ENCODE peak calls at places on chromosomes 11 and 22, in six cellular contexts. One of them, this sample, is unnamed.

GRCh38 chr11:110243804-110244203 is 52.6 kb downstream of the RDX start:
- DNase-seq in GM06990: no peak
- DNase-seq in coronary artery: no peak
- DNase-seq in MM.1S: no peak
- DNase-seq in lower leg skin: no peak
- DNase-seq in B cell: no peak
- DNase-seq in this sample: no peak

GRCh38 chr22:22803285-22803853 is 84.2 kb upstream of the IGLL5 start:
- DNase-seq in GM06990: no peak
- DNase-seq in B cell: no peak
- DNase-seq in MM.1S: no peak
- DNase-seq in coronary artery: no peak
- DNase-seq in lower leg skin: no peak
- DNase-seq in this sample: no peak

GRCh38 chr11:13868710-13869403 is 93.7 kb upstream of the SPON1 start:
- DNase-seq in coronary artery: no peak
- DNase-seq in MM.1S: no peak
- DNase-seq in B cell: no peak
- DNase-seq in GM06990: no peak
- DNase-seq in lower leg skin: no peak
- DNase-seq in this sample: no peak

GRCh38 chr22:27690596-27690995 is 111.0 kb downstream of the MN1 start:
- DNase-seq in GM06990: no peak
- DNase-seq in B cell: no peak
- DNase-seq in coronary artery: no peak
- DNase-seq in MM.1S: no peak
- DNase-seq in lower leg skin: no peak
- DNase-seq in this sample: no peak

GRCh38 chr11:127986073-127986472 is 601.3 kb downstream of the ETS1 start:
- DNase-seq in MM.1S: no peak
- DNase-seq in B cell: no peak
- DNase-seq in lower leg skin: no peak
- DNase-seq in GM06990: no peak
- DNase-seq in coronary artery: no peak
- DNase-seq in this sample: no peak

GRCh38 chr11:62505112-62505783 is 41.4 kb downstream of the AHNAK start:
- DNase-seq in B cell: no peak
- DNase-seq in coronary artery: no peak
- DNase-seq in MM.1S: no peak
- DNase-seq in lower leg skin: peak; percentile 91
- DNase-seq in GM06990: no peak
- DNase-seq in this sample: no peak

GRCh38 chr11:1888347-1888753 is 3.3 kb downstream of the PRR33 start:
- DNase-seq in GM06990: no peak
- DNase-seq in lower leg skin: no peak
- DNase-seq in coronary artery: no peak
- DNase-seq in B cell: no peak
- DNase-seq in MM.1S: no peak
- DNase-seq in this sample: no peak

GRCh38 chr11:60563553-60564235 is 48.5 kb downstream of the MS4A13 start:
- DNase-seq in MM.1S: peak; percentile 70
- DNase-seq in B cell: peak; percentile 23
- DNase-seq in GM06990: peak; percentile 21
- DNase-seq in coronary artery: no peak
- DNase-seq in lower leg skin: no peak
- DNase-seq in this sample: peak; percentile 27

GRCh38 chr22:21626735-21627469 is 2.9 kb downstream of the YDJC start:
- DNase-seq in MM.1S: no peak
- DNase-seq in lower leg skin: no peak
- DNase-seq in B cell: no peak
- DNase-seq in GM06990: no peak
- DNase-seq in coronary artery: no peak
- DNase-seq in this sample: no peak

GRCh38 chr11:61129608-61130523 is 27.6 kb downstream of the CD5 start:
- DNase-seq in GM06990: peak; percentile 84
- DNase-seq in MM.1S: peak; percentile 85
- DNase-seq in lower leg skin: peak; percentile 97
- DNase-seq in B cell: peak; percentile 90
- DNase-seq in coronary artery: peak; percentile 87
- DNase-seq in this sample: peak; percentile 58

GRCh38 chr11:60985991-60986915 is 14.8 kb downstream of the CD6 start:
- DNase-seq in GM06990: no peak
- DNase-seq in B cell: peak; percentile 66
- DNase-seq in coronary artery: no peak
- DNase-seq in MM.1S: peak; percentile 53
- DNase-seq in lower leg skin: peak; percentile 88
- DNase-seq in this sample: no peak

GRCh38 chr11:12377106-12377823 is at the start of gene PARVA:
- DNase-seq in GM06990: no peak
- DNase-seq in coronary artery: peak; percentile 81
- DNase-seq in lower leg skin: peak; percentile 93
- DNase-seq in B cell: no peak
- DNase-seq in MM.1S: no peak
- DNase-seq in this sample: no peak

GRCh38 chr11:67698247-67698646 is 23.8 kb upstream of the ALDH3B2 start:
- DNase-seq in GM06990: peak; percentile 20
- DNase-seq in coronary artery: no peak
- DNase-seq in B cell: no peak
- DNase-seq in lower leg skin: no peak
- DNase-seq in MM.1S: peak; percentile 40
- DNase-seq in this sample: peak; percentile 8

GRCh38 chr11:88552377-88553029 is 215.0 kb upstream of the CTSC start:
- DNase-seq in GM06990: peak; percentile 13
- DNase-seq in lower leg skin: peak; percentile 87
- DNase-seq in MM.1S: peak; percentile 72
- DNase-seq in B cell: peak; percentile 44
- DNase-seq in coronary artery: no peak
- DNase-seq in this sample: peak; percentile 24

GRCh38 chr11:129767827-129768226 is 47.8 kb upstream of the TMEM45B start:
- DNase-seq in lower leg skin: no peak
- DNase-seq in coronary artery: no peak
- DNase-seq in GM06990: no peak
- DNase-seq in MM.1S: no peak
- DNase-seq in B cell: no peak
- DNase-seq in this sample: no peak

GRCh38 chr11:29448246-29448877 is 568.5 kb downstream of the KCNA4 start:
- DNase-seq in GM06990: no peak
- DNase-seq in B cell: no peak
- DNase-seq in lower leg skin: no peak
- DNase-seq in MM.1S: no peak
- DNase-seq in coronary artery: no peak
- DNase-seq in this sample: no peak

GRCh38 chr11:69240332-69241074 is 53.5 kb upstream of the MYEOV start:
- DNase-seq in MM.1S: no peak
- DNase-seq in GM06990: no peak
- DNase-seq in coronary artery: peak; percentile 38
- DNase-seq in lower leg skin: peak; percentile 39
- DNase-seq in B cell: no peak
- DNase-seq in this sample: no peak

GRCh38 chr22:19892925-19893324 is 38.3 kb upstream of the GNB1L start:
- DNase-seq in B cell: no peak
- DNase-seq in coronary artery: no peak
- DNase-seq in GM06990: no peak
- DNase-seq in lower leg skin: no peak
- DNase-seq in MM.1S: no peak
- DNase-seq in this sample: no peak

GRCh38 chr11:117259417-117259816 is 26.9 kb downstream of the RNF214 start:
- DNase-seq in GM06990: no peak
- DNase-seq in MM.1S: no peak
- DNase-seq in coronary artery: no peak
- DNase-seq in lower leg skin: no peak
- DNase-seq in B cell: no peak
- DNase-seq in this sample: no peak

GRCh38 chr11:102471474-102471873 is 18.9 kb upstream of the TMEM123 start:
- DNase-seq in coronary artery: no peak
- DNase-seq in MM.1S: no peak
- DNase-seq in GM06990: no peak
- DNase-seq in B cell: no peak
- DNase-seq in lower leg skin: no peak
- DNase-seq in this sample: no peak

GRCh38 chr22:45863981-45864751 is 112.8 kb downstream of the WNT7B start:
- DNase-seq in coronary artery: peak; percentile 73
- DNase-seq in GM06990: peak; percentile 50
- DNase-seq in lower leg skin: peak; percentile 91
- DNase-seq in B cell: peak; percentile 75
- DNase-seq in MM.1S: peak; percentile 45
- DNase-seq in this sample: peak; percentile 18

GRCh38 chr11:612961-613300 is 2.8 kb downstream of the IRF7 start:
- DNase-seq in MM.1S: no peak
- DNase-seq in lower leg skin: peak; percentile 87
- DNase-seq in B cell: peak; percentile 27
- DNase-seq in coronary artery: no peak
- DNase-seq in GM06990: no peak
- DNase-seq in this sample: no peak

GRCh38 chr11:4697583-4697982 is at the start of gene OR51E2:
- DNase-seq in coronary artery: no peak
- DNase-seq in B cell: no peak
- DNase-seq in lower leg skin: no peak
- DNase-seq in GM06990: no peak
- DNase-seq in MM.1S: no peak
- DNase-seq in this sample: no peak

GRCh38 chr11:20159680-20160381 is 444 bp downstream of the DBX1 start:
- DNase-seq in B cell: peak; percentile 4
- DNase-seq in lower leg skin: no peak
- DNase-seq in MM.1S: no peak
- DNase-seq in coronary artery: no peak
- DNase-seq in GM06990: no peak
- DNase-seq in this sample: no peak

GRCh38 chr11:74687237-74688005 is 43.8 kb downstream of the CHRDL2 start:
- DNase-seq in lower leg skin: peak; percentile 39
- DNase-seq in B cell: no peak
- DNase-seq in GM06990: no peak
- DNase-seq in MM.1S: no peak
- DNase-seq in coronary artery: no peak
- DNase-seq in this sample: no peak

GRCh38 chr11:75527130-75527529 is 1.4 kb upstream of the GDPD5 start:
- DNase-seq in GM06990: no peak
- DNase-seq in MM.1S: no peak
- DNase-seq in coronary artery: no peak
- DNase-seq in lower leg skin: no peak
- DNase-seq in B cell: no peak
- DNase-seq in this sample: no peak

DNA sequence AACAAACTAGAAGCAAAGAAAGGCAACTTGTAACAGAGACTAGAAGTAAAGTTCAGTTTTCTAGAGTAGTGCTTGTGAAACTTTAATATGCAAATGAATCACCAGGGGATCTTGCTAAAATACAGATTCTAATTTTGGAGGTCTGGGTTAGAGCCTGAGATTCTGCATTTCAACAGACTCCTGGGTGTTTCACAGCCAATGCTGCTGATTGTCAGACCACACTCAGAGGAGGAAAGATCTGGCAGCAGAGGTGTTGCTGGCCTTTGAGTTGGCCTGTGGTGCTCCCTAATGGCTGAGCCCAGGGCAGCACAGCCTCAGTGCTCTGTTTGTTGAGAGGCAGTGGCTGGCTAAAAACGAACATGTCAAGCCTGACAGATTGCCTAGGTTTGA is 5.4 kb downstream of the CRY2 start:
- DNase-seq in coronary artery: no peak
- DNase-seq in GM06990: peak; percentile 27
- DNase-seq in MM.1S: peak; percentile 77
- DNase-seq in lower leg skin: peak; percentile 74
- DNase-seq in B cell: no peak
- DNase-seq in this sample: no peak
- TF ChIP-seq CTCF in coronary artery: no peak
- TF ChIP-seq CTCF in GM06990: peak; percentile 24
- TF ChIP-seq CTCF in MM.1S: peak; percentile 65
- TF ChIP-seq CTCF in lower leg skin: no peak
- TF ChIP-seq CTCF in B cell: no peak
- TF ChIP-seq CTCF in this sample: peak; percentile 33

GRCh38 chr11:79959318-79959717 is 518.5 kb upstream of the TENM4 start:
- DNase-seq in coronary artery: no peak
- DNase-seq in B cell: no peak
- DNase-seq in GM06990: no peak
- DNase-seq in MM.1S: no peak
- DNase-seq in lower leg skin: no peak
- DNase-seq in this sample: no peak
- TF ChIP-seq CTCF in coronary artery: no peak
- TF ChIP-seq CTCF in B cell: no peak
- TF ChIP-seq CTCF in GM06990: no peak
- TF ChIP-seq CTCF in MM.1S: no peak
- TF ChIP-seq CTCF in lower leg skin: no peak
- TF ChIP-seq CTCF in this sample: no peak

DNA sequence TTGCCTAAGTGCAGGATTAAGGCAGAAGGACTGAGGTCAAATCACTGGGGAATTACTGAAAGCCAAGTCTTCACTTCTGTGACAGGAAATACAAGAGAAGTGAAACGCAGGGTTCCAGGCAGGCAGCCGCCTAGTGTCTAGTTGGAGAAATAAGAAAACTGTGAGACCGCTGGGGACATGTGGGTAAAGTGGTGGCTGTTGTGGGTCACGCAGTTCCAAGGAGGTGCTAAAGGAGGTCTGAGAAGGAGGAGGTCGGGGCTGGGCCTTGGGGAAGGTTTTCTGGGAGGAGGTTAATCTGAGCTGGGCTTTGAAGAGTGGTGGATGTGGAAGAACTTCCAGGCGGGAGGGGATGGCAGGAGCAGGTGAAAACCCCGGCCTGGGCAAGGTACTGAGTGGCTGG is 11.2 kb downstream of the MCM5 start:
- DNase-seq in coronary artery: no peak
- DNase-seq in lower leg skin: no peak
- DNase-seq in MM.1S: no peak
- DNase-seq in B cell: peak; percentile 79
- DNase-seq in GM06990: peak; percentile 40
- DNase-seq in this sample: peak; percentile 65
- TF ChIP-seq CTCF in coronary artery: no peak
- TF ChIP-seq CTCF in lower leg skin: no peak
- TF ChIP-seq CTCF in MM.1S: no peak
- TF ChIP-seq CTCF in B cell: peak; percentile 71
- TF ChIP-seq CTCF in GM06990: peak; percentile 65
- TF ChIP-seq CTCF in this sample: peak; percentile 72

DNA sequence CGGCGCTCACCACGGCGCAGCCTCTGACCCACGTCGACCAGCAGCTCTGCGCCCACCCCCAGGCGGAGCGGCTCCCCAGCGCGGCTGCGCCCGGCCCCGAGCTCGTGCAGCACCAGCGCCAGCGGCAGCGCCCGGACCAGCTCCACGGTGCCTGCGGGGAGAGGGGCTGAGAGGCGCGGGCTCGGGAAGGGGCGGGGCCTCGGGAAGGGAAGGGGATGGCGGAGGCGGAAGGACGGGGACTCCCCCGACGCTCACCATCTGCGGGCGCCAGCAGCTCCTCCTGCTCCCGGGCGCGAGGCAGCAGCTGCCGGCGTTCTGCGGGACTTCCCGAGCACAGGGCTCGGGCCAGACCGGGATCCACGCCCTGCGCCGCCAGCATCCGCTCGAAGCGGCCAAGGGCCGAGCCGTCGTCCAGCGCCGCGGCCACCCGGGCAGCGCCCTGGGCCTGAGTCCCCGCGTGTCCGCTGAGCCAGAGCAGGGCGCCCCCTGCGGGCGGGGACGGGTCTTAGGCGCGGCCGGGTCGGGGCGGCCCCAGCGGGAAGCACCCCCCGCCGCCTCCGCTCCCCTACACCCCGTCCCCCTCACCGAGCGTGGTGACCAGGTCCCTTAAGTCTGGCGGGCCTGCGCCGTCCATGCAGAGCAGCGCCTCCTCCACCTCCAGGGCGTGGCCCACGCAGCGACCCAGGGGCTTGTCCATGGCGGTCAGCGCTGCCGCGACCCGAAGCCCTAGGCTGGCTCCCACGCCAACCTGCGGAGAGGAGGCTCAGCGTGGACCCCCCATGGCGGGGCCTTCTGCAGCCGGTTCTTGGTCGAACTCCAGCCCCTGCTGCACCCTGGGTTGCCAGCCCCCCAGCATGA is 822 bp upstream of the SCO2 start:
- DNase-seq in MM.1S: peak; percentile 80
- DNase-seq in coronary artery: peak; percentile 84
- DNase-seq in lower leg skin: peak; percentile 96
- DNase-seq in GM06990: peak; percentile 91
- DNase-seq in B cell: peak; percentile 89
- DNase-seq in this sample: no peak
- TF ChIP-seq CTCF in MM.1S: peak; percentile 71
- TF ChIP-seq CTCF in coronary artery: peak; percentile 31
- TF ChIP-seq CTCF in lower leg skin: no peak
- TF ChIP-seq CTCF in GM06990: peak; percentile 27
- TF ChIP-seq CTCF in B cell: peak; percentile 83
- TF ChIP-seq CTCF in this sample: peak; percentile 72